ENCODE peak calls at places on chromosomes 12 and 14, in five cellular contexts. K is mucosa of gallbladder; Z is T-helper 22 cell; X is activated CD4-positive, alpha-beta T cell treated with anti-CD3 and anti-CD28 coated beads, Interleukin-2, amount 50 U/mL, for 1 hour; J is astrocyte. H is an unnamed sample.
A peak's percentile ranks its signal among the peaks of the same experiment; 100 is the strongest.

GRCh38 chr14:66240112-66240511 is 246.1 kb upstream of the CCDC196 start:
- DNase-seq in K (no peak), X (no peak), Z (no peak), J (peak; percentile 25), H (no peak)

GRCh38 chr14:101521306-101521935 is 39.9 kb upstream of the DIO3 start:
- DNase-seq in Z (no peak), K (no peak), J (no peak), X (no peak), H (no peak)

GRCh38 chr12:26691234-26691970 is 141.6 kb downstream of the ITPR2 start:
- DNase-seq in X (no peak), K (no peak), J (peak; percentile 98), Z (no peak), H (peak; percentile 81)

GRCh38 chr14:38261620-38262019 is 5.7 kb upstream of the CLEC14A start:
- DNase-seq in Z (no peak), X (no peak), K (no peak), J (no peak), H (no peak)

GRCh38 chr14:22336031-22336430 is 253.0 kb downstream of the DAD1 start:
- DNase-seq in X (no peak), J (no peak), Z (no peak), K (peak; percentile 23), H (no peak)

GRCh38 chr12:78018939-78019338 is 188.2 kb downstream of the NAV3 start:
- DNase-seq in K (no peak), J (no peak), X (no peak), Z (no peak), H (no peak)

GRCh38 chr12:19972325-19973288 is 395.7 kb upstream of the PDE3A start:
- DNase-seq in K (no peak), Z (no peak), J (peak; percentile 58), X (no peak), H (no peak)

GRCh38 chr14:85584481-85584880 is 54.5 kb downstream of the FLRT2 start:
- DNase-seq in X (no peak), K (no peak), Z (no peak), J (no peak), H (no peak)

GRCh38 chr14:60349663-60350365 is 100.8 kb downstream of the PPM1A start:
- DNase-seq in Z (no peak), J (peak; percentile 19), X (no peak), K (peak; percentile 25), H (peak; percentile 29)

GRCh38 chr14:76421662-76422061 is 45.7 kb downstream of the ESRRB start:
- DNase-seq in J (no peak), K (no peak), X (no peak), Z (no peak), H (no peak)

GRCh38 chr12:115926037-115926670 is 351.3 kb downstream of the MED13L start:
- DNase-seq in X (no peak), K (no peak), J (no peak), Z (no peak), H (no peak)

GRCh38 chr12:93322784-93323183 is 54.9 kb upstream of the NUDT4 start:
- DNase-seq in J (peak; percentile 57), Z (no peak), K (no peak), X (no peak), H (no peak)

GRCh38 chr12:69901141-69901900 is 76.3 kb downstream of the MYRFL start:
- DNase-seq in Z (no peak), J (no peak), X (no peak), K (no peak), H (no peak)

GRCh38 chr12:22626429-22626828 is 1.5 kb downstream of the ETNK1 start:
- DNase-seq in Z (no peak), J (peak; percentile 44), K (no peak), X (no peak), H (no peak)

GRCh38 chr12:26246483-26247164 is 51.3 kb downstream of the SSPN start:
- DNase-seq in J (no peak), K (peak; percentile 83), X (no peak), Z (no peak), H (no peak)

GRCh38 chr12:28191690-28192089 is 1.4 kb downstream of the CCDC91 start:
- DNase-seq in J (peak; percentile 4), X (peak; percentile 26), Z (peak; percentile 40), K (no peak), H (no peak)

H was measured in adrenal gland.